ENCODE peak calls at places on chromosomes 3 and 15, in four cellular contexts. Q is body of pancreas, E is suprapubic skin, P is A549. I is an unnamed sample. For H3K4me1, the result is how much of the 10 kb centered on the place peaks cover.

GRCh38 chr15:69648215-69648614 is 195.6 kb downstream of the RPLP1 start:
- DNase-seq in P (no peak), Q (no peak), E (no peak), I (no peak)

GRCh38 chr3:107264888-107265287 is 112.4 kb upstream of the CCDC54 start:
- DNase-seq in Q (peak), E (no peak), P (no peak), I (no peak)

GRCh38 chr3:67610458-67610857 is 44.0 kb downstream of the SUCLG2 start:
- DNase-seq in E (no peak), Q (no peak), P (peak), I (no peak)

GRCh38 chr3:28860307-28860706 is 420.6 kb upstream of the RBMS3 start:
- DNase-seq in Q (peak), E (no peak), P (no peak), I (no peak)

GRCh38 chr3:87997298-87997697 is 61.5 kb downstream of the CGGBP1 start:
- DNase-seq in E (no peak), Q (peak), P (no peak), I (no peak)

GRCh38 chr15:65212097-65212496 is 824 bp upstream of the CILP start:
- DNase-seq in E (no peak), P (peak), Q (no peak), I (no peak)

GRCh38 chr15:85858586-85859375 is 64.1 kb upstream of the KLHL25 start:
- DNase-seq in Q (peak), P (peak), E (peak), I (no peak)

GRCh38 chr3:20043398-20043797 is 3.2 kb downstream of the KAT2B start:
- DNase-seq in E (peak), P (no peak), Q (peak), I (peak)

GRCh38 chr15:80710635-80711553 is 15.8 kb downstream of the ABHD17C start:
- DNase-seq in E (no peak), P (no peak), Q (no peak), I (no peak)

GRCh38 chr15:75661041-75661778 is 13.5 kb downstream of the SNX33 start:
- DNase-seq in P (peak), E (peak), Q (peak), I (peak)

GRCh38 chr3:53811143-53811915 is 34.9 kb downstream of the CHDH start:
- DNase-seq in Q (no peak), P (no peak), E (no peak), I (no peak)

GRCh38 chr3:114310701-114311100 is 16.9 kb downstream of the TIGIT start:
- DNase-seq in Q (no peak), P (no peak), E (no peak), I (no peak)

GRCh38 chr3:139006051-139006716 is at the start of gene PRR23A:
- DNase-seq in E (no peak), Q (no peak), P (no peak), I (no peak)

GRCh38 chr15:79311901-79312553 is 1.1 kb downstream of the TMED3 start:
- DNase-seq in Q (no peak), P (no peak), E (no peak), I (no peak)

GRCh38 chr3:41521000-41521655 is 321.8 kb downstream of the CTNNB1 start:
- DNase-seq in E (no peak), P (no peak), Q (no peak), I (no peak)

GRCh38 chr15:98715401-98715800 is 67.1 kb downstream of the IGF1R start:
- DNase-seq in P (no peak), E (no peak), Q (no peak), I (no peak)

GRCh38 chr3:155535098-155535497 is 209.8 kb downstream of the PLCH1 start:
- DNase-seq in P (no peak), Q (no peak), E (no peak), I (no peak)

GRCh38 chr3:67715911-67716310 is 61.5 kb upstream of the SUCLG2 start:
- DNase-seq in Q (no peak), E (no peak), P (no peak), I (no peak)

GRCh38 chr3:86464180-86464579 is 526.8 kb downstream of the VGLL3 start:
- DNase-seq in P (no peak), E (no peak), Q (no peak), I (no peak)

GRCh38 chr3:139312959-139313358 is 30.9 kb upstream of the MRPS22 start:
- DNase-seq in E (peak), Q (no peak), P (peak), I (no peak)

GRCh38 chr15:43903864-43904290 is 77.1 kb downstream of the WDR76 start:
- DNase-seq in P (peak), E (no peak), Q (peak), I (no peak)

GRCh38 chr3:100048248-100048647 is 66.1 kb downstream of the FILIP1L start:
- DNase-seq in P (no peak), E (no peak), Q (no peak), I (no peak)

GRCh38 chr15:63587527-63587926 is 9.7 kb upstream of the FBXL22 start:
- DNase-seq in E (no peak), P (peak), Q (no peak), I (no peak)

GRCh38 chr3:162996368-162996767 is 1499.8 kb downstream of the OTOL1 start:
- DNase-seq in P (no peak), E (no peak), Q (no peak), I (no peak)

GRCh38 chr15:93001881-93002280 is 87.1 kb downstream of the RGMA start:
- DNase-seq in E (no peak), P (peak), Q (no peak), I (no peak)

GRCh38 chr15:23064156-23064555 is 24.8 kb upstream of the TUBGCP5 start:
- DNase-seq in Q (no peak), E (no peak), P (no peak), I (no peak)

GRCh38 chr3:132593950-132594328 is 3.1 kb upstream of the ACKR4 start:
- DNase-seq in P (no peak), E (no peak), Q (no peak), I (no peak)
- H3K4me1 ChIP-seq in P (under half), E (under half), Q (under half), I (under half)

DNA sequence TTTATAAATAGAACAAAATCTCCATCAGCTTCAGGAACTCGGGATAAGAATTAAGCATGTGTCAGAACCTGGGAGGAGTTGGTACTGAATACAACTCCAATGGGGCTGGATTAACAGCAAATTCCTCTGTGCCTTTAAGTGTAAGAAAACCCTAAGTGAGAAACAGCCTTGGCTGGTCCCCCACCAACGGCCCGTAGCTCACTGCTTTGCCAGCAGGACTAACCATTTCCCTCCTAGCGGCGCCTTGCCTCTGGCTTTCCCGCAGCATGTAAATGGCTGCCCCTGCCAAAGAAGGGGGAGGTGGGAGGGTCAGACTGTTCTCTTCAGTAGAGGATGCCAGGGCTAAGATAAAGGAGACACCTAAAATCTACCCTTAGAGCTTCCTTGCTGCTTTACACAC is 51.1 kb upstream of the SH3GL3 start:
- DNase-seq in P (no peak), Q (no peak), E (no peak), I (no peak)
- TF ChIP-seq CTCF in P (no peak), Q (no peak), E (no peak), I (no peak)

DNA sequence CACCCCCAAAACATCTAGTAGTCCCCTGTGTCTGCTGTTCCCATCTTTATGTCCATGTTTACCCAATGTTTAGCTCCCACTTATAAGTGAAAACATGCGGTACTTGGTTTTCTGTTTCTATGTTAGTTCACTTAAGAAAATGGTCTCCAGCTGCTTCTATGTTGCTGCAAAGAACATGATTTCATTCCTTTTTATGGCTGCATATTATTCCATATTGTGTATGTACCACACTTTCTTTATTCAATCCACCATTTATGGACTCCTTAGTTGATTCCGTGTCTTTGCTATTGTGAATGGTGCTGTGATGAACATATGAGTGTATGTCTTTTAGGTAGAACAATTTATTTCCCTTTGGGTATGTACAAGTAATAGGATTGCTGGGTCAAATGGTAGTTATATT is 51.2 kb downstream of the GRK7 start:
- DNase-seq in P (no peak), Q (no peak), E (no peak), I (no peak)
- TF ChIP-seq POLR2A in P (no peak), Q (no peak), E (no peak), I (no peak)

GRCh38 chr3:159858650-159859049 is 130.0 kb upstream of the IL12A start:
- DNase-seq in P (no peak), Q (no peak), E (no peak), I (no peak)
- H3K4me1 ChIP-seq in P (under half), Q (under half), E (under half), I (under half)

GRCh38 chr3:135452881-135453280 is 512.6 kb upstream of the PPP2R3A start:
- DNase-seq in Q (no peak), P (no peak), E (no peak), I (no peak)

GRCh38 chr3:135458539-135458938 is 507.0 kb upstream of the PPP2R3A start:
- DNase-seq in P (no peak), Q (no peak), E (no peak), I (no peak)

GRCh38 chr3:135453333-135453732 is 512.2 kb upstream of the PPP2R3A start:
- DNase-seq in E (no peak), P (no peak), Q (no peak), I (no peak)

GRCh38 chr3:135454890-135455289 is 510.6 kb upstream of the PPP2R3A start:
- DNase-seq in Q (no peak), P (no peak), E (no peak), I (no peak)

DNA sequence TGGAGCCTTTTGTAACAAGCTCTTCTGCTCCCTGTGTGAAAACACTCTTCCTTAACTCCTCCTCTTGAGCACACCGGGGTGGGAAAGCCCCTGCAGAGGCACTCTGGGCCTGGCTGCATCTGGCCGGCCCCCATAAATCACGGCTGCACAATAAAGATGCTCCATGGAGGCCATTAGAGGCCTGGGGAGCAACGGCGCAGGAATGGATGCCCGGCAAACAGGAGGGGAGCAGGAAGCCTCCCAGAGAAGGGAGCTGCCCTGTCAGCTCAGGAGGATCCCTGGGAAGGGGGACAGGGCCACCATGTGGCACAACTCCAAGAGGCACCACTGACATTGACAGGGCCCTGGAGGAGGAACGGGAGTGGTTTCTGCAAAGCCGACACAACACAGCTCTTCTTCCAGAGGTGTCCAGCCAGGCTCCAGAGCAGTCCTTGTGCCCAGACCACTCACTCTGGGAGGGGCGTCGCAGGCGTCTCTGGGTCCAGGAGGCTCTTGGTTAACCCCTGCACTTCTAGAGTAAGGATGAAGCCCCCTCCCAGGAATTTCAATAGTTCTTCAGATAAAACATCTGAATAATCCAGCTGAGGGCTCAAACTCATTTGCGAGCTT is 509.2 kb upstream of the PPP2R3A start:
- DNase-seq in Q (no peak), E (no peak), P (no peak), I (no peak)
- TF ChIP-seq CTCF in Q (no peak), E (no peak), P (no peak), I (no peak)

GRCh38 chr15:66494262-66494661 is 3.3 kb downstream of the SNAPC5 start:
- DNase-seq in Q (no peak), E (no peak), P (no peak), I (no peak)

GRCh38 chr15:66498501-66499386 is 1.2 kb upstream of the SNAPC5 start:
- DNase-seq in E (no peak), P (peak), Q (no peak), I (no peak)

GRCh38 chr15:66502491-66502890 is 2.2 kb downstream of the RPL4 start:
- DNase-seq in P (no peak), Q (no peak), E (no peak), I (no peak)

GRCh38 chr15:66496951-66497501 is 536 bp downstream of the SNAPC5 start:
- DNase-seq in P (peak), Q (no peak), E (no peak), I (no peak)

GRCh38 chr15:66497502-66498455 is at the start of gene SNAPC5:
- DNase-seq in Q (peak), P (peak), E (peak), I (peak)
- TF ChIP-seq POLR2A in Q (peak), P (peak), E (no peak), I (peak)

DNA sequence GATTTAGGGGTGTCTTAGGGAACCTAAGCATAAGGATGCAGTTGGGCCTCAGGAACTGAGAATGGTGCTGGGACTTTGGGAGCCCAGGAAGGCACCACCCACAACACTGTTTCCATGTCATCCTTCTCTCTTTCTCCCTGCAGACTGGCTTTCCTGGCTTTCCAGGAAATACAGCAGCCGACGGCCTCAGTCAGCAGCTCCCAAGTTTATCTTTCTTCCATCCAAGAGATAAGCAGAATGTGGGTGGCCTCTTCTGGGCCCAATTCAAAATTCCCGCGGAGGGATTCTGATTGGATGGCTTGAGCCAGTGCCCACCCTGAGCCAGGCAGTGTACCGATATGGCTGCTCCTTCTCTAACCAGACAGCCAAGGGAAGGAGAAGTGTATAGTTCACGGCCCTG is 4.5 kb upstream of the CLN6 start:
- DNase-seq in E (peak), Q (no peak), P (no peak), I (no peak)
- H3K4me1 ChIP-seq in E (under half), Q (under half), P (under half), I (under half)

DNA sequence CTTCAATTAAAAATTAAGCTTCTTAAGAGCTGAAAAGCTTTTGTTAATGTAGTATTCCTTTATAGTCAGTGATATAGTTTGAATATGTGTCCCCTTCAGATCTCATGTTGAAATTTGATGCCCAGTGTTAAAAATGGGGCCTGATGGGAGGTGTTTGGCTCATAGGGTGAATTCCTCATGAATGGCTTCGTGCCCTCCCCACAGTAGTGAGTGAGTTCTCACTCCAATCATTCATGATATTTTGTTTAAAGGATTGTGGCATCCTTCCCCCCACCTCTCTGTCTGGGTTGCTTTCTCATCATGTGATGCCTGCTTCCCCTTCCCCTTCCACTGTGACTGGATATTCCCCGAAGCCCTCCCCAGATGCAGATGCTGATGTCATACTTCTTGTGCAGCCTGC is 649.8 kb upstream of the NR2F2 start:
- DNase-seq in P (no peak), E (no peak), Q (no peak), I (no peak)
- TF ChIP-seq CTCF in P (no peak), E (no peak), Q (no peak), I (no peak)

GRCh38 chr15:91021516-91022074 is 799 bp downstream of the VPS33B start:
- DNase-seq in E (no peak), Q (no peak), P (no peak), I (no peak)

GRCh38 chr15:91022832-91023129 is 387 bp upstream of the VPS33B start:
- DNase-seq in E (no peak), Q (no peak), P (no peak), I (no peak)

GRCh38 chr15:91023720-91024119 is 1.3 kb upstream of the VPS33B start:
- DNase-seq in Q (no peak), P (no peak), E (no peak), I (no peak)

GRCh38 chr15:91018178-91018577 is 4.2 kb downstream of the VPS33B start:
- DNase-seq in E (no peak), P (no peak), Q (no peak), I (no peak)

DNA sequence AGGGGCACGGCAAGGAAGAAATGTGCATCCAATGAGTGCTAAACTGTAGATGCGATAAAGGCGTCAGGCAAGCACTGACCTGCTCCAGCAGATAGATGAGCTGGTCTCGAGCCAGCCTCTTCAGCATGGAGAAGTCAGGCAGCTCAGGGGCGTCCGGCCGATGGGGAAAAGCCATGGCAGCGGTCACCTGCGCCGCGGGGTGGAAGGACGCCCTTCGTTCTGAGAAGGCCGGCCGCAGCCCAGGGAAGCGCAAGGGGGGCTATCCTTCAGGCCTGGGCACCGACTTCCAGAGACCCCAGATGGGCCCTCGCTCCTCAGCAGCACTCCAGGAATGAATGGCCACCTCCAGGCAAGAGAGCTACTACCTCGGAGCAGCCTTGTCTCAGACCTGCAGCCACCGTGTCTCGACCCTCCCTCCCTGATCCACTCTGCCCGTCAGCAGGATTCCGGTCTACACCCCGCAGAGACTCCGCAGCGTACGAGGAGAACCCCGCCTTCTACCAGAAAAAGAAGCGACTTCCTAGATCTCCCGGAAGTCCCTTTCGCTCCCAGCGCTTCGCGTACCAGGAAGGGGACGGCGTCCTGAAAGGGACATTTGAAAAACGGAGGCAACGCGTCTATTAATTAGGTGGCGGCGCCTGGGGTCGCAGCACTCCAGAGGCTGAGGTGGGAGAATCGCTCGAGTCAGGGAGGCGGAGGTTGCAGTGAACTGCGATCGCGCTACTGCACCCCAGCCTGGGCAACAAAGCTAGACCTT is at the start of gene VPS33B:
- DNase-seq in Q (peak), E (peak), P (peak), I (peak)
- TF ChIP-seq POLR2A in Q (peak), E (no peak), P (peak), I (no peak)